ENCODE peak calls at places on chromosomes 4 and X, in four cellular contexts. One of them, this sample, is unnamed.

GRCh38 chrX:108186811-108187210 is 95.2 kb downstream of the ATG4A start:
- DNase-seq in cardiac fibroblast: peak; percentile 81
- DNase-seq in ascending aorta: no peak
- DNase-seq in left ventricle myocardium inferior: no peak
- DNase-seq in this sample: peak; percentile 94

GRCh38 chr4:42568610-42569207 is 88.2 kb downstream of the ATP8A1 start:
- DNase-seq in cardiac fibroblast: peak; percentile 80
- DNase-seq in ascending aorta: peak; percentile 71
- DNase-seq in left ventricle myocardium inferior: no peak
- DNase-seq in this sample: peak; percentile 74

GRCh38 chrX:119734897-119735339 is 23.5 kb upstream of the SOWAHD start:
- DNase-seq in cardiac fibroblast: no peak
- DNase-seq in ascending aorta: no peak
- DNase-seq in left ventricle myocardium inferior: peak; percentile 66
- DNase-seq in this sample: no peak

GRCh38 chr4:113738251-113738650 is 23.3 kb downstream of the CAMK2D start:
- DNase-seq in cardiac fibroblast: peak; percentile 84
- DNase-seq in ascending aorta: no peak
- DNase-seq in left ventricle myocardium inferior: no peak
- DNase-seq in this sample: peak; percentile 76

GRCh38 chr4:40856836-40857362 is 107.1 kb downstream of the NSUN7 start:
- DNase-seq in cardiac fibroblast: peak; percentile 11
- DNase-seq in ascending aorta: peak; percentile 82
- DNase-seq in left ventricle myocardium inferior: peak; percentile 70
- DNase-seq in this sample: peak; percentile 39

GRCh38 chrX:41095962-41096955 is 11.0 kb downstream of the USP9X start:
- DNase-seq in cardiac fibroblast: no peak
- DNase-seq in ascending aorta: no peak
- DNase-seq in left ventricle myocardium inferior: no peak
- DNase-seq in this sample: peak; percentile 55

GRCh38 chr4:26524001-26524400 is 33.7 kb upstream of the CCKAR start:
- DNase-seq in cardiac fibroblast: no peak
- DNase-seq in ascending aorta: no peak
- DNase-seq in left ventricle myocardium inferior: no peak
- DNase-seq in this sample: no peak

GRCh38 chrX:2928127-2928582 is 984 bp downstream of the ARSD start:
- DNase-seq in cardiac fibroblast: no peak
- DNase-seq in ascending aorta: no peak
- DNase-seq in left ventricle myocardium inferior: peak; percentile 53
- DNase-seq in this sample: no peak

GRCh38 chr4:46392421-46392820 is 2.5 kb upstream of the GABRA2 start:
- DNase-seq in cardiac fibroblast: no peak
- DNase-seq in ascending aorta: no peak
- DNase-seq in left ventricle myocardium inferior: no peak
- DNase-seq in this sample: peak; percentile 5

GRCh38 chrX:139077303-139078131 is 366.0 kb upstream of the FGF13 start:
- DNase-seq in cardiac fibroblast: peak; percentile 0
- DNase-seq in ascending aorta: no peak
- DNase-seq in left ventricle myocardium inferior: no peak
- DNase-seq in this sample: peak; percentile 79

GRCh38 chr4:3774253-3774883 is 8.2 kb downstream of the ADRA2C start:
- DNase-seq in cardiac fibroblast: no peak
- DNase-seq in ascending aorta: no peak
- DNase-seq in left ventricle myocardium inferior: no peak
- DNase-seq in this sample: no peak

GRCh38 chr4:139655116-139655515 is 10.5 kb upstream of the MGST2 start:
- DNase-seq in cardiac fibroblast: peak; percentile 83
- DNase-seq in ascending aorta: no peak
- DNase-seq in left ventricle myocardium inferior: no peak
- DNase-seq in this sample: peak; percentile 62

GRCh38 chrX:129262912-129263311 is 260.4 kb downstream of the SMARCA1 start:
- DNase-seq in cardiac fibroblast: no peak
- DNase-seq in ascending aorta: no peak
- DNase-seq in left ventricle myocardium inferior: no peak
- DNase-seq in this sample: no peak

GRCh38 chr4:41141910-41142309 is 72.4 kb downstream of the APBB2 start:
- DNase-seq in cardiac fibroblast: peak; percentile 97
- DNase-seq in ascending aorta: no peak
- DNase-seq in left ventricle myocardium inferior: no peak
- DNase-seq in this sample: peak; percentile 98

GRCh38 chr4:122636697-122637096 is 15.8 kb upstream of the IL21 start:
- DNase-seq in cardiac fibroblast: no peak
- DNase-seq in ascending aorta: no peak
- DNase-seq in left ventricle myocardium inferior: no peak
- DNase-seq in this sample: no peak

GRCh38 chr4:87559090-87559837 is 30.1 kb upstream of the SPARCL1 start:
- DNase-seq in cardiac fibroblast: no peak
- DNase-seq in ascending aorta: peak; percentile 73
- DNase-seq in left ventricle myocardium inferior: no peak
- DNase-seq in this sample: no peak

GRCh38 chrX:154779261-154779660 is 16.6 kb downstream of the DKC1 start:
- DNase-seq in cardiac fibroblast: peak; percentile 82
- DNase-seq in ascending aorta: no peak
- DNase-seq in left ventricle myocardium inferior: no peak
- DNase-seq in this sample: peak; percentile 85

GRCh38 chrX:69503835-69504625 is at the start of gene NALF2:
- DNase-seq in cardiac fibroblast: peak; percentile 43
- DNase-seq in ascending aorta: no peak
- DNase-seq in left ventricle myocardium inferior: peak; percentile 49
- DNase-seq in this sample: peak; percentile 36

GRCh38 chrX:69505772-69506616 is 1.9 kb downstream of the NALF2 start:
- DNase-seq in cardiac fibroblast: no peak
- DNase-seq in ascending aorta: no peak
- DNase-seq in left ventricle myocardium inferior: no peak
- DNase-seq in this sample: no peak

GRCh38 chrX:69506617-69507499 is 2.7 kb downstream of the NALF2 start:
- DNase-seq in cardiac fibroblast: peak; percentile 5
- DNase-seq in ascending aorta: no peak
- DNase-seq in left ventricle myocardium inferior: no peak
- DNase-seq in this sample: no peak

GRCh38 chrX:69503228-69503834 is 795 bp upstream of the NALF2 start:
- DNase-seq in cardiac fibroblast: peak; percentile 18
- DNase-seq in ascending aorta: no peak
- DNase-seq in left ventricle myocardium inferior: no peak
- DNase-seq in this sample: peak; percentile 6

GRCh38 chrX:69504626-69505612 is 793 bp downstream of the NALF2 start:
- DNase-seq in cardiac fibroblast: no peak
- DNase-seq in ascending aorta: no peak
- DNase-seq in left ventricle myocardium inferior: no peak
- DNase-seq in this sample: no peak
- H3K4me3 ChIP-seq in cardiac fibroblast: peak overlapping the region; percentile 46
- H3K4me3 ChIP-seq in ascending aorta: peak overlapping the region; percentile 51
- H3K4me3 ChIP-seq in left ventricle myocardium inferior: peak overlapping the region; percentile 69
- H3K4me3 ChIP-seq in this sample: no peak overlapping the region

GRCh38 chr4:150533673-150534072 is 48.3 kb upstream of the MAB21L2 start:
- DNase-seq in cardiac fibroblast: no peak
- DNase-seq in ascending aorta: no peak
- DNase-seq in left ventricle myocardium inferior: no peak
- DNase-seq in this sample: no peak
- TF ChIP-seq CTCF in cardiac fibroblast: no peak
- TF ChIP-seq CTCF in ascending aorta: no peak
- TF ChIP-seq CTCF in left ventricle myocardium inferior: no peak
- TF ChIP-seq CTCF in this sample: no peak

GRCh38 chrX:48521353-48522243 is at the start of gene EBP:
- DNase-seq in cardiac fibroblast: peak; percentile 81
- DNase-seq in ascending aorta: peak; percentile 93
- DNase-seq in left ventricle myocardium inferior: peak; percentile 86
- DNase-seq in this sample: peak; percentile 79
- H3K4me3 ChIP-seq in cardiac fibroblast: peak within 1 kb of the TSS; percentile 54
- H3K4me3 ChIP-seq in ascending aorta: peak within 1 kb of the TSS; percentile 56
- H3K4me3 ChIP-seq in left ventricle myocardium inferior: peak within 1 kb of the TSS; percentile 72
- H3K4me3 ChIP-seq in this sample: peak within 1 kb of the TSS; percentile 72

DNA sequence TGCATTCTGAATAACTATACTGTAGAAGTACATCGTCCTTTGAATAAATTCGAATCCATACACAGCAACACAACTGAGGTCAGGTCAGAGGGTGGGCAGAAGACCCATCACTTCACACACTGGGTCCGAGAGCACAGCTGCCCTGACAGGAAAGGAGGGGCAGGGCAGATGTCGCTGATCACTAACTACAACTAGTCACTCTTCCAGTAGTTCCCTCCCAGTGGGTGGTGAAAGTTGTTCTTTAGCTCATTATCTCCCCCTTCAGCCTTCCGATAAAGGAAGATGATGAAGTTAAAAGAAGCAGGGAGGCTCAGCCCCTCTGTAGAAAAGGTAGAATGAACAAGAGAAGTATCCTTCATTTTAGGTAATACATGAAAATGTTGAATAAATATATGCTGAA is 278.9 kb downstream of the INPP4B start:
- DNase-seq in cardiac fibroblast: no peak
- DNase-seq in ascending aorta: no peak
- DNase-seq in left ventricle myocardium inferior: no peak
- DNase-seq in this sample: no peak
- TF ChIP-seq CTCF in cardiac fibroblast: no peak
- TF ChIP-seq CTCF in ascending aorta: no peak
- TF ChIP-seq CTCF in left ventricle myocardium inferior: no peak
- TF ChIP-seq CTCF in this sample: peak; percentile 2

GRCh38 chrX:54550821-54551220 is 20.8 kb downstream of the GNL3L start:
- DNase-seq in cardiac fibroblast: no peak
- DNase-seq in ascending aorta: no peak
- DNase-seq in left ventricle myocardium inferior: no peak
- DNase-seq in this sample: no peak

GRCh38 chrX:54551801-54552200 is 21.8 kb downstream of the GNL3L start:
- DNase-seq in cardiac fibroblast: no peak
- DNase-seq in ascending aorta: no peak
- DNase-seq in left ventricle myocardium inferior: no peak
- DNase-seq in this sample: no peak
- H3K4me3 ChIP-seq in cardiac fibroblast: no peak overlapping the region
- H3K4me3 ChIP-seq in ascending aorta: no peak overlapping the region
- H3K4me3 ChIP-seq in left ventricle myocardium inferior: no peak overlapping the region
- H3K4me3 ChIP-seq in this sample: no peak overlapping the region